ENCODE peak calls at places on chromosomes 4 and X, in eight cellular contexts. M is heart left ventricle, I is endothelial cell, A is foreskin fibroblast, B is GM10248, J is AG09319, T is cardiac fibroblast, P is GM13977. E is an unnamed sample.

GRCh38 chr4:143391895-143392294 is 55.2 kb downstream of the GAB1 start:
- DNase-seq in I (no peak), A (peak), M (no peak), J (peak), P (no peak), T (peak), B (no peak), E (no peak)

GRCh38 chrX:9668537-9668936 is 97.1 kb downstream of the GPR143 start:
- DNase-seq in J (peak), I (no peak), M (no peak), A (no peak), T (peak), B (no peak), P (no peak), E (no peak)

GRCh38 chr4:140595065-140595464 is 26.3 kb upstream of the UCP1 start:
- DNase-seq in J (no peak), B (peak), I (no peak), T (peak), A (peak), M (no peak), P (no peak), E (peak)

GRCh38 chrX:47321386-47321785 is 49.0 kb upstream of the ZNF157 start:
- DNase-seq in I (peak), B (no peak), A (peak), J (peak), P (no peak), M (peak), T (peak), E (no peak)

GRCh38 chrX:77446840-77447239 is 349 bp upstream of the FGF16 start:
- DNase-seq in B (peak), P (no peak), I (peak), A (peak), T (no peak), J (no peak), M (no peak), E (no peak)

GRCh38 chr4:179353791-179354190 is 1911.6 kb upstream of the AGA start:
- DNase-seq in A (no peak), P (no peak), B (no peak), T (no peak), J (no peak), M (no peak), I (no peak), E (no peak)

GRCh38 chrX:136204571-136204970 is 46.6 kb downstream of the MAP7D3 start:
- DNase-seq in M (peak), I (peak), J (peak), B (no peak), A (peak), T (peak), P (no peak), E (no peak)

GRCh38 chrX:34810364-34810763 is 132.2 kb upstream of the FAM47B start:
- DNase-seq in I (no peak), A (peak), B (no peak), J (no peak), T (peak), M (no peak), P (no peak), E (no peak)

GRCh38 chr4:145154573-145154972 is 25.8 kb downstream of the OTUD4 start:
- DNase-seq in T (peak), M (no peak), J (no peak), P (peak), B (peak), A (peak), I (peak), E (peak)

GRCh38 chr4:77193511-77194236 is 36.7 kb downstream of the CCNG2 start:
- DNase-seq in B (peak), T (no peak), A (no peak), P (peak), I (no peak), J (no peak), M (peak), E (peak)

GRCh38 chr4:159455675-159456235 is 352.9 kb downstream of the RAPGEF2 start:
- DNase-seq in I (peak), J (no peak), A (peak), T (peak), B (peak), P (peak), M (no peak), E (peak)

GRCh38 chr4:68342139-68342538 is 7.8 kb downstream of the YTHDC1 start:
- DNase-seq in B (no peak), I (no peak), A (peak), P (no peak), J (no peak), T (peak), M (no peak), E (no peak)

GRCh38 chr4:54781771-54782170 is 124.0 kb downstream of the KIT start:
- DNase-seq in B (no peak), M (peak), T (no peak), I (no peak), P (no peak), A (peak), J (no peak), E (no peak)

GRCh38 chrX:148784137-148784536 is 283.7 kb downstream of the AFF2 start:
- DNase-seq in J (no peak), I (no peak), A (no peak), P (no peak), M (no peak), B (no peak), T (no peak), E (no peak)

GRCh38 chrX:101659601-101660063 is at the start of gene ARMCX2:
- DNase-seq in J (peak), B (peak), A (peak), P (peak), T (peak), I (peak), M (peak), E (no peak)

GRCh38 chr4:186623546-186623945 is 68.2 kb upstream of the MTNR1A start:
- DNase-seq in I (no peak), M (no peak), A (no peak), T (peak), P (no peak), B (no peak), J (no peak), E (no peak)

GRCh38 chrX:150049647-150050046 is 111.4 kb upstream of the EOLA2 start:
- DNase-seq in A (peak), M (no peak), B (no peak), T (no peak), P (no peak), J (peak), I (no peak), E (no peak)

GRCh38 chr4:62394751-62395150 is 1194.6 kb downstream of the ADGRL3 start:
- DNase-seq in A (no peak), I (no peak), P (no peak), B (no peak), T (no peak), M (no peak), J (no peak), E (no peak)

GRCh38 chr4:177016541-177017141 is 223.9 kb upstream of the VEGFC start:
- DNase-seq in T (peak), A (peak), J (peak), B (no peak), M (no peak), P (no peak), I (no peak), E (no peak)

DNA sequence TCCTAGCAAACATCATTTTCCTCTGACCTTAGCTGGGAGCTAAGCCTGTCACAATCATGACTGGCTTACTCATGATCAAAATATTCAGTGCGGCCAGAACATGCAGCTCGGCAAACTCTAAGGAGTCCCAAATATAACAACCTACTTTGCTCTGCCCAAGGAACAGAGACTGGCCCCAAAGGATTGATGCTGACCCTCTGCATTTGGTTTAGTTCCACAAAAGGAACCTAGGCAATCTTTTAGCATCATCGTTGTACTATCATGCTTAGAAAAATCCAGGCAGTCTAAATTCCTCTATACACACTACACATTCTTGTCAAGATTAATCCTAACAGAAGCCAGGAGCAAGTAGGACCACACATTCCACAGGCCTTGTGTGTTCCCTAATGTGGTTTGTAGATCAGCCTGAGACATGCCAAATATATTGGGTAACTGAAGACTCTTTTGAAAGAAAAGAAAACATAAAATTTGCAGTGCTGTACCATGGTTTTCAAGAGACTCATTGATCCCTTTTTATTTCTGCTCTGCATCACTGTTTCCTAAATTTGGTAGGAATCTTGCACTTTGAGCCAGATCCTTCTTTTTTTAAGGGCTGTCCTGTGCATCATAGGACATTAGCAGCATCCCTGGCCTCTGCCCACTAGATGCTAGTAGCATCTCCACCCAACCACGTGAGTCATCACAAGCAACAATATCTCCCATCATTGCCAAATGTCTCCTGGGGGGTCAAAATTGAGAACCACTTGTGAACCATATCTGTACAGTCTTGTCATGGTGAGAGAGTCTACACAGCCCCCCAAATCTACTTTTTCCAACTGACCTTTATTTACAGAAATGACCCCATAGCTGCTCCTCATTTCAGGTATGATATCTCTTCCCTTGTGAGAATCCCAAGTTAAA is 17.6 kb upstream of the CC2D2A start:
- DNase-seq in P (no peak), I (no peak), T (peak), J (peak), A (peak), B (no peak), M (no peak), E (no peak)
- TF ChIP-seq CTCF in P (no peak), I (no peak), T (peak), J (no peak), A (no peak), B (no peak), M (no peak), E (no peak)

DNA sequence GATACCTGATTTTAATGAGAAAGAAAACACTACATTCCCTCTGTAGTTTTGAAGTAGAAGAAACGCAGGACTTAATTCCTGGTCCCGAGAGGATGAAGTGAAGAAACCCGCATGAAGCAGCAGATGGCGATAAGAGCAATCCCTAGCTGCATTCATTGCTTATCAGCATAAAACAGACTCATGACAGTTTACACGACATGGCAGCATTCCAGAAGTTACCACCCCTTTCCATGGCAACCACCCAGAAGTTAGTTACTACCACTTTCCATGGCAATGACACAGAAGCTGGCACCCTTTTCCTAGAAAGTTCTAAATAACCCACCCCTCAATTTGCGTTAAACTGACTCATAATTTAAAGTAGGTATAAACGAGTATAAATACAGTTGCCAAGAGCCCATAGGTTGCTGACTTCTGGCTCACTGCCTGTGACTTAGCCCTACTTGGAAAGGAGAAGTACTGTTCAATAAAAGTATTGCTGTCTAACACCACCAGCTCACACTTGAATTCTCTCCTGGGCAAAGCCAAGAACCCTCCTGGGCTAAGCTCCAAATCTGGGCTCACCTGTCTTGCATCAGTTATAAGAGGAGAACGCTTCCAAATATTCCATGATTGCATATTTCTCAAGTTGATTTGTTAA is 5.5 kb upstream of the XAGE2 start:
- DNase-seq in A (peak), M (no peak), J (no peak), I (peak), P (no peak), B (no peak), T (peak), E (no peak)
- TF ChIP-seq CTCF in A (no peak), M (no peak), J (peak), I (no peak), P (no peak), B (no peak), T (no peak), E (no peak)

GRCh38 chr4:125432078-125432477 is 117.3 kb downstream of the FAT4 start:
- DNase-seq in J (no peak), B (no peak), M (no peak), T (peak), A (peak), P (no peak), I (peak), E (no peak)
- TF ChIP-seq CTCF in J (peak), B (no peak), M (no peak), T (peak), A (no peak), P (no peak), I (no peak), E (no peak)

DNA sequence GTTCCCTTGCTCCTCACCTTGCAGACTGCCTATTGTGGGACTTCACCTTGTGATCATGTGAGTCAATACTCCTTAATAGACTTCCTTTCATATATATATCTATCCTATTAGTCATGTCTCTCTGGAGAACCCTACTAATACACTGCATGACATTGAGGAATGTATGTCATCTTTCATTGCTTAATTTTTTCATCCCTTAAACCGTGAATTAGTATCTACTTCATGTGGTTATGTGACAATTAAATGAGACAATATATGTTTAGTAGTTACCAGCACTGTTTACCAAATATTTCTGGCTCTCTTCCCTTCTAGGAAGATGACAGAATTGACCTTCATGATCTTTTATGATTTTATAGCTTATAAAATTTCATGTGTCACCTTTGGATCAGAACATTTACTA is 759.5 kb downstream of the GRXCR1 start:
- DNase-seq in P (no peak), T (no peak), J (no peak), I (no peak), M (no peak), A (no peak), B (no peak), E (no peak)
- TF ChIP-seq CTCF in P (no peak), T (no peak), J (no peak), I (no peak), M (no peak), A (no peak), B (no peak), E (no peak)

DNA sequence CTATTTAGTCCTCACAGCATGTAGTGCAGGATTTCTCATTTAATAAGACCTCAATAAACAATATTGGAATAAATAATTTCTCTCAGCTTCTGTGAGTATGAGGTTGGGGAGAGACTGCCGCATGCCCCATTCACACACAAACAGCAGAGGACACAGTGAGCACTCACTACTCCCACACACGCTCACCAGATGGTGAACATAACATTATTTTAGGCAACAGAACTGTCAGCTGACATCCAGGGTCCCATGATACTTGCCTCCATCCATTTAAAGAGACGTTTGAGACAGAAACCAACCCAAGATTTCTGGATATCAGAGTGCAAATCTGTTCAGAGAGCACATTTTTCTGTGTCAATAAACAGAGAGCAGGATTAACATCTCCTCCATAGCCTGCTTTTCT is 16.9 kb downstream of the GPRIN3 start:
- DNase-seq in J (no peak), P (no peak), I (no peak), T (no peak), M (peak), B (no peak), A (no peak), E (peak)
- TF ChIP-seq CTCF in J (no peak), P (no peak), I (no peak), T (no peak), M (no peak), B (no peak), A (no peak), E (no peak)

GRCh38 chrX:115189646-115190635 is 731 bp downstream of the RBMXL3 start:
- DNase-seq in A (no peak), J (no peak), B (no peak), I (no peak), M (no peak), P (no peak), T (no peak), E (no peak)
- TF ChIP-seq CTCF in A (no peak), J (no peak), B (no peak), I (no peak), M (no peak), P (no peak), T (no peak), E (no peak)

DNA sequence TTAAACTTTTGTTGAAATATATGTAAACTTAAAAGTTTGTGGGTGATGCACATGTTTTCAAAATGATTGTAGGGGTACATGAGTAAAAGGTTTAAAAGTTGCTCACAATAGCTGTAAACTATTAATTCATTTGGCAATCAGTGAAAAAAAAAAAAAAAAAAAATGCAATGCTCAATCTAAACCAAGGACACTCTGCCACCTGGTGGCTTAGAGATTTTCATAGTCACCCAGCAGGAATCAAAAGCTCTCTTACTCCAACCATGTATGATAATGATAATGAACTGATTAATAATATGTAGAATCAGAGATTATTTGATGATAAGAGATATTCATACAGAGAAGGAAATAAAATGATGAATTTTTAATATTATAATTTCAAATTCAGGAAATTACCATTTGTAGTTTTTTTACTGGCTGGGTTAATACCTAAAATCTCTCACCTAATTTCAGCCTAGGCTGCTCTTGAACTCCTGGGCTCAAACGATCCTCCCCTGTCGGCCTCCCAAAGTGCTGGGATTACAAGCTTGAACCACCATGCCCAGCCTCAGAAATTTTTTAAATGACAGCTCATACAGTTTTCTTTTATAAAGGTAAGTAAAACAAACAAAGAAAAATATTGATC is 46.9 kb upstream of the SLC25A4 start:
- DNase-seq in M (peak), T (peak), A (peak), B (peak), I (peak), J (peak), P (peak), E (peak)
- TF ChIP-seq CTCF in M (peak), T (peak), A (peak), B (peak), I (peak), J (peak), P (peak), E (peak)

GRCh38 chr4:80365928-80366327 is 30.4 kb downstream of the CFAP299 start:
- DNase-seq in I (peak), J (peak), B (peak), M (peak), A (peak), P (peak), T (peak), E (peak)
- TF ChIP-seq CTCF in I (peak), J (peak), B (peak), M (no peak), A (peak), P (peak), T (peak), E (peak)

E was measured in OCI-LY7.